ENCODE peak calls at places on chromosomes 5 and 9, in four cellular contexts. One of them, this sample, is unnamed. For H3K4me1, the result is how much of the 10 kb centered on the place peaks cover.

GRCh38 chr9:131146186-131146585 is 20.8 kb downstream of the NUP214 start:
- DNase-seq in transverse colon: no peak
- DNase-seq in HepG2: no peak
- DNase-seq in tibial nerve: no peak
- DNase-seq in this sample: no peak

GRCh38 chr9:136660971-136661540 is 1.7 kb upstream of the EGFL7 start:
- DNase-seq in tibial nerve: no peak
- DNase-seq in HepG2: no peak
- DNase-seq in transverse colon: peak
- DNase-seq in this sample: no peak

GRCh38 chr5:82004511-82004910 is 32.7 kb downstream of the ATG10 start:
- DNase-seq in transverse colon: no peak
- DNase-seq in tibial nerve: no peak
- DNase-seq in HepG2: no peak
- DNase-seq in this sample: no peak

GRCh38 chr9:136618578-136619547 is 43.9 kb upstream of the EGFL7 start:
- DNase-seq in tibial nerve: no peak
- DNase-seq in transverse colon: peak
- DNase-seq in HepG2: no peak
- DNase-seq in this sample: no peak

GRCh38 chr5:167634432-167634831 is 657.0 kb upstream of the WWC1 start:
- DNase-seq in HepG2: no peak
- DNase-seq in tibial nerve: no peak
- DNase-seq in transverse colon: no peak
- DNase-seq in this sample: no peak

GRCh38 chr5:181281984-181282316 is 21.0 kb upstream of the TRIM52 start:
- DNase-seq in transverse colon: no peak
- DNase-seq in tibial nerve: no peak
- DNase-seq in HepG2: no peak
- DNase-seq in this sample: no peak

GRCh38 chr9:127707766-127708165 is 978 bp downstream of the CFAP157 start:
- DNase-seq in HepG2: peak
- DNase-seq in tibial nerve: no peak
- DNase-seq in transverse colon: peak
- DNase-seq in this sample: no peak

GRCh38 chr9:75979362-75979761 is 88.9 kb downstream of the PCSK5 start:
- DNase-seq in tibial nerve: no peak
- DNase-seq in transverse colon: no peak
- DNase-seq in HepG2: peak
- DNase-seq in this sample: no peak

GRCh38 chr5:16740476-16740875 is 123.7 kb upstream of the RETREG1 start:
- DNase-seq in tibial nerve: no peak
- DNase-seq in HepG2: no peak
- DNase-seq in transverse colon: no peak
- DNase-seq in this sample: no peak

GRCh38 chr5:159951387-159951786 is 35.1 kb downstream of the ADRA1B start:
- DNase-seq in tibial nerve: no peak
- DNase-seq in HepG2: no peak
- DNase-seq in transverse colon: no peak
- DNase-seq in this sample: no peak

GRCh38 chr9:32524558-32525461 is 1.2 kb downstream of the RIGI start:
- DNase-seq in transverse colon: no peak
- DNase-seq in tibial nerve: no peak
- DNase-seq in HepG2: peak
- DNase-seq in this sample: peak

GRCh38 chr5:126648471-126648870 is 47.7 kb downstream of the PHAX start:
- DNase-seq in tibial nerve: no peak
- DNase-seq in HepG2: peak
- DNase-seq in transverse colon: no peak
- DNase-seq in this sample: no peak

GRCh38 chr9:89463986-89464901 is 33.7 kb downstream of the SEMA4D start:
- DNase-seq in HepG2: no peak
- DNase-seq in tibial nerve: no peak
- DNase-seq in transverse colon: peak
- DNase-seq in this sample: peak

GRCh38 chr9:96660693-96661248 is 5.7 kb upstream of the PRXL2C start:
- DNase-seq in transverse colon: no peak
- DNase-seq in tibial nerve: no peak
- DNase-seq in HepG2: peak
- DNase-seq in this sample: no peak

GRCh38 chr9:83959061-83959460 is 21.0 kb downstream of the HNRNPK start:
- DNase-seq in transverse colon: no peak
- DNase-seq in HepG2: peak
- DNase-seq in tibial nerve: no peak
- DNase-seq in this sample: no peak

GRCh38 chr5:7473668-7474215 is 77.8 kb downstream of the ADCY2 start:
- DNase-seq in transverse colon: no peak
- DNase-seq in tibial nerve: no peak
- DNase-seq in HepG2: no peak
- DNase-seq in this sample: no peak

GRCh38 chr5:7473115-7473514 is 77.2 kb downstream of the ADCY2 start:
- DNase-seq in transverse colon: no peak
- DNase-seq in tibial nerve: no peak
- DNase-seq in HepG2: no peak
- DNase-seq in this sample: no peak

GRCh38 chr5:7474821-7475403 is 79.0 kb downstream of the ADCY2 start:
- DNase-seq in transverse colon: no peak
- DNase-seq in tibial nerve: no peak
- DNase-seq in HepG2: no peak
- DNase-seq in this sample: no peak

GRCh38 chr5:7478459-7478858 is 82.5 kb downstream of the ADCY2 start:
- DNase-seq in tibial nerve: no peak
- DNase-seq in transverse colon: no peak
- DNase-seq in HepG2: no peak
- DNase-seq in this sample: no peak
- H3K4me1 ChIP-seq in tibial nerve: under half
- H3K4me1 ChIP-seq in transverse colon: under half
- H3K4me1 ChIP-seq in HepG2: under half
- H3K4me1 ChIP-seq in this sample: under half

DNA sequence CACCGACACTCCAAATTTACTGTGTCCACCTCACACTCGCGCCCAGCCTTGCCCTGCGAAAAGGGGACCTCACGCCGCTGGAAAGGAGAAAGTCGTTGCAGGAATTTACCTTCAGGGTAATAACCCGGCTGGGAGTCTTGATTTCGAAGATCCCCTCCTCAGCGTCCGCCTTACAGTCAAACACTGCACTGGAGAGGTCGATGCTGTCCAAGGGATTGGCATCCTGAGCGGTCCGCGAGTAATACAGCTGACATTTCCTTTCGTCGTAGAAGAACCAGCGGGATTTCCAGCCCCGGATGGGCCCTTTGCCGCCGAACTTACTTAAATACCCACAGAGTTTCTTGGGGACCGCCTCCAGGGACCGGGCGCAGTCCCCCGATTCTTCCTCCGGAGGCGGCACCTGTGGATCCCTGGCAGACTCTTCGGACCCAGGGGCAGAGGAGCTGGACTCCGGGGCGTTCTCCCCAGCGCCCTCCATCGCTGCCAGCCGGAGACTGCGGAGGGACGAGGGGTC is 328 bp downstream of the TBC1D2 start:
- DNase-seq in HepG2: no peak
- DNase-seq in tibial nerve: no peak
- DNase-seq in transverse colon: peak
- DNase-seq in this sample: peak
- TF ChIP-seq EP300 in HepG2: no peak
- TF ChIP-seq EP300 in tibial nerve: no peak
- TF ChIP-seq EP300 in transverse colon: no peak
- TF ChIP-seq EP300 in this sample: no peak

DNA sequence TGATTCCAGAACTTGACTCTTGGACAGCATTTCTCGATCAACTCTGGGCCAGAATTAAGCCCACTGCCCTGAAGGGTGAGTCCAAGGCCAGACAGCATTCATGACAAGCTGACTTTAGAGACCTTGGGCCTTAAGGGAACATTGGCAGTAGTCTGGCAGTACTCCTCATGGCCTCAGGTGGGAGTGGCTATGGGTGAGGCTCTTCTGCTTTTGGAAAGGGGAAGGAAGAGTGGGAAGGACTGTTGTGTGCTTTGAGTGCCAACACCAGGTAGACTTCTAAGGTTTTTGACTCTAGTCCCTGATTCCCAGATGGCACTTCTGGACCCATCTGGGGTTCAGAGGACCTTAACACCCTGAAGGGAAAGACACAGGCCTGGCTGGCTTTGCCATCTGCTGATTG is 530.4 kb downstream of the ACTL7B start:
- DNase-seq in transverse colon: no peak
- DNase-seq in HepG2: no peak
- DNase-seq in tibial nerve: no peak
- DNase-seq in this sample: no peak
- H3K4me1 ChIP-seq in transverse colon: under half
- H3K4me1 ChIP-seq in HepG2: under half
- H3K4me1 ChIP-seq in tibial nerve: under half
- H3K4me1 ChIP-seq in this sample: under half

DNA sequence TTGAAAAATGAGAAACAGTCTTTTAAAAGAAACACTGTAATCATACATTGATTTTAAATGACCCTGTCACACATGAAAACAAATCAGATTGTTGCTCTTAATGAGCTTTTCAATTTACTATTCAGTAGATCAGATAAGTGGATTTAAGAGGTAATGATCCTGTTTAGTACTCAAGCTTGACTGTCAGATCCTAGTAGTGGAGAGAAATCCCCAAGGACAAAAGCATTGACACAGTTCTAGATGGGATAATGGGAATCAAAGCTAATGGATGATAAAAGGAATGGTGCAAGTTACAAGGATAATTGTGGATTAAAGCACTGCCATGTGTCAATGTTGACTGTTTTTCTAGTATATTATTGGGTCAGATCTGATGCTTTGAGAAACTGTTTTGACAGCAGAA is 142.3 kb upstream of the TLX3 start:
- DNase-seq in HepG2: no peak
- DNase-seq in tibial nerve: no peak
- DNase-seq in transverse colon: no peak
- DNase-seq in this sample: no peak
- TF ChIP-seq EP300 in HepG2: no peak
- TF ChIP-seq EP300 in tibial nerve: no peak
- TF ChIP-seq EP300 in transverse colon: no peak
- TF ChIP-seq EP300 in this sample: no peak

GRCh38 chr9:79465171-79465570 is 106.6 kb upstream of the TLE4 start:
- DNase-seq in tibial nerve: no peak
- DNase-seq in transverse colon: no peak
- DNase-seq in HepG2: no peak
- DNase-seq in this sample: no peak
- H3K4me1 ChIP-seq in tibial nerve: under half
- H3K4me1 ChIP-seq in transverse colon: under half
- H3K4me1 ChIP-seq in HepG2: under half
- H3K4me1 ChIP-seq in this sample: under half